ENCODE peak calls at places on chromosome 7, in six cellular contexts. One of them, this sample, is unnamed.

GRCh38 chr7:140655511-140656408 is 15.1 kb upstream of the DENND2A start:
- DNase-seq in right cardiac atrium: no peak
- DNase-seq in mammary epithelial cell: no peak
- DNase-seq in mesendoderm: no peak
- DNase-seq in T-helper 1 cell: no peak
- DNase-seq in posterior vena cava: peak
- DNase-seq in this sample: no peak

GRCh38 chr7:113608786-113609185 is 310.0 kb downstream of the PPP1R3A start:
- DNase-seq in posterior vena cava: no peak
- DNase-seq in mesendoderm: no peak
- DNase-seq in right cardiac atrium: no peak
- DNase-seq in T-helper 1 cell: no peak
- DNase-seq in mammary epithelial cell: no peak
- DNase-seq in this sample: no peak

GRCh38 chr7:15481127-15481526 is 80.7 kb downstream of the AGMO start:
- DNase-seq in T-helper 1 cell: no peak
- DNase-seq in mesendoderm: no peak
- DNase-seq in posterior vena cava: no peak
- DNase-seq in mammary epithelial cell: no peak
- DNase-seq in right cardiac atrium: no peak
- DNase-seq in this sample: no peak

GRCh38 chr7:142177869-142178268 is 66.4 kb downstream of the MGAM2 start:
- DNase-seq in mesendoderm: no peak
- DNase-seq in T-helper 1 cell: no peak
- DNase-seq in posterior vena cava: no peak
- DNase-seq in mammary epithelial cell: peak
- DNase-seq in right cardiac atrium: no peak
- DNase-seq in this sample: no peak

GRCh38 chr7:42625391-42625790 is 286.5 kb downstream of the C7orf25 start:
- DNase-seq in posterior vena cava: no peak
- DNase-seq in T-helper 1 cell: no peak
- DNase-seq in right cardiac atrium: no peak
- DNase-seq in mammary epithelial cell: no peak
- DNase-seq in mesendoderm: no peak
- DNase-seq in this sample: no peak

GRCh38 chr7:80699030-80699638 is 60.7 kb downstream of the CD36 start:
- DNase-seq in mammary epithelial cell: peak
- DNase-seq in T-helper 1 cell: no peak
- DNase-seq in mesendoderm: peak
- DNase-seq in posterior vena cava: no peak
- DNase-seq in right cardiac atrium: no peak
- DNase-seq in this sample: no peak

GRCh38 chr7:30445770-30446169 is 32.8 kb downstream of the NOD1 start:
- DNase-seq in posterior vena cava: peak
- DNase-seq in T-helper 1 cell: peak
- DNase-seq in right cardiac atrium: peak
- DNase-seq in mammary epithelial cell: no peak
- DNase-seq in mesendoderm: peak
- DNase-seq in this sample: peak

GRCh38 chr7:11191574-11192220 is 218.0 kb downstream of the PHF14 start:
- DNase-seq in mesendoderm: peak
- DNase-seq in posterior vena cava: no peak
- DNase-seq in mammary epithelial cell: no peak
- DNase-seq in T-helper 1 cell: no peak
- DNase-seq in right cardiac atrium: peak
- DNase-seq in this sample: no peak

GRCh38 chr7:70098905-70099672 is 500.8 kb downstream of the AUTS2 start:
- DNase-seq in T-helper 1 cell: no peak
- DNase-seq in mammary epithelial cell: no peak
- DNase-seq in posterior vena cava: no peak
- DNase-seq in right cardiac atrium: no peak
- DNase-seq in mesendoderm: no peak
- DNase-seq in this sample: no peak

GRCh38 chr7:15686209-15686956 is at the start of gene MEOX2:
- DNase-seq in posterior vena cava: peak
- DNase-seq in mesendoderm: peak
- DNase-seq in mammary epithelial cell: no peak
- DNase-seq in T-helper 1 cell: no peak
- DNase-seq in right cardiac atrium: peak
- DNase-seq in this sample: peak

GRCh38 chr7:65453631-65454030 is 80.0 kb downstream of the ZNF92 start:
- DNase-seq in mesendoderm: no peak
- DNase-seq in right cardiac atrium: no peak
- DNase-seq in posterior vena cava: no peak
- DNase-seq in T-helper 1 cell: no peak
- DNase-seq in mammary epithelial cell: no peak
- DNase-seq in this sample: no peak

GRCh38 chr7:105131033-105131656 is 117.1 kb downstream of the KMT2E start:
- DNase-seq in T-helper 1 cell: no peak
- DNase-seq in posterior vena cava: no peak
- DNase-seq in mesendoderm: no peak
- DNase-seq in mammary epithelial cell: peak
- DNase-seq in right cardiac atrium: no peak
- DNase-seq in this sample: no peak

GRCh38 chr7:155456772-155457543 is 971 bp upstream of the EN2 start:
- DNase-seq in mammary epithelial cell: peak
- DNase-seq in mesendoderm: peak
- DNase-seq in T-helper 1 cell: no peak
- DNase-seq in posterior vena cava: peak
- DNase-seq in right cardiac atrium: peak
- DNase-seq in this sample: no peak

GRCh38 chr7:106545275-106545674 is 115.7 kb downstream of the CCDC71L start:
- DNase-seq in T-helper 1 cell: no peak
- DNase-seq in right cardiac atrium: no peak
- DNase-seq in posterior vena cava: no peak
- DNase-seq in mammary epithelial cell: no peak
- DNase-seq in mesendoderm: no peak
- DNase-seq in this sample: no peak

GRCh38 chr7:1744296-1745017 is 74.4 kb downstream of the ELFN1 start:
- DNase-seq in T-helper 1 cell: no peak
- DNase-seq in mammary epithelial cell: no peak
- DNase-seq in mesendoderm: no peak
- DNase-seq in right cardiac atrium: peak
- DNase-seq in posterior vena cava: no peak
- DNase-seq in this sample: no peak

GRCh38 chr7:132076301-132077049 is 499.8 kb downstream of the PLXNA4 start:
- DNase-seq in mammary epithelial cell: no peak
- DNase-seq in mesendoderm: no peak
- DNase-seq in T-helper 1 cell: no peak
- DNase-seq in posterior vena cava: no peak
- DNase-seq in right cardiac atrium: no peak
- DNase-seq in this sample: peak

GRCh38 chr7:29372351-29372931 is 177.9 kb downstream of the CHN2 start:
- DNase-seq in mammary epithelial cell: no peak
- DNase-seq in right cardiac atrium: no peak
- DNase-seq in posterior vena cava: no peak
- DNase-seq in mesendoderm: no peak
- DNase-seq in T-helper 1 cell: no peak
- DNase-seq in this sample: no peak

GRCh38 chr7:48150086-48150485 is 21.2 kb upstream of the ABCA13 start:
- DNase-seq in mesendoderm: no peak
- DNase-seq in T-helper 1 cell: no peak
- DNase-seq in mammary epithelial cell: no peak
- DNase-seq in right cardiac atrium: no peak
- DNase-seq in posterior vena cava: no peak
- DNase-seq in this sample: no peak

GRCh38 chr7:118182618-118183253 is 1.2 kb upstream of the LSM8 start:
- DNase-seq in posterior vena cava: no peak
- DNase-seq in mesendoderm: no peak
- DNase-seq in T-helper 1 cell: no peak
- DNase-seq in mammary epithelial cell: no peak
- DNase-seq in right cardiac atrium: no peak
- DNase-seq in this sample: no peak